ENCODE peak calls at places on chromosomes 11 and 22, in six cellular contexts. V is choroid plexus epithelial cell, U is hepatocyte, R is neural progenitor cell, J is stomach, T is skeletal muscle cell. I is an unnamed sample.

GRCh38 chr11:77052531-77052930 is 14.2 kb upstream of the CAPN5 start:
- DNase-seq in U (no peak), V (no peak), T (no peak), R (no peak), J (no peak), I (no peak)

GRCh38 chr22:46596819-46597218 is 23.4 kb upstream of the GRAMD4 start:
- DNase-seq in J (peak; percentile 97), V (no peak), T (no peak), U (peak; percentile 84), R (no peak), I (no peak)

GRCh38 chr22:45164217-45165123 is 745 bp downstream of the NUP50 start:
- DNase-seq in J (peak; percentile 34), R (peak; percentile 68), U (peak; percentile 59), V (peak; percentile 39), T (no peak), I (peak; percentile 56)

GRCh38 chr11:126992065-126992803 is 8.3 kb downstream of the KIRREL3 start:
- DNase-seq in R (no peak), U (no peak), J (no peak), T (peak; percentile 85), V (peak; percentile 18), I (peak; percentile 88)

GRCh38 chr22:37244114-37244921 is at the start of gene RAC2:
- DNase-seq in J (peak; percentile 78), R (peak; percentile 47), U (peak; percentile 64), T (no peak), V (peak; percentile 91), I (no peak)

GRCh38 chr11:17010851-17011420 is 3.3 kb downstream of the PLEKHA7 start:
- DNase-seq in V (no peak), R (no peak), U (no peak), J (no peak), T (no peak), I (no peak)

GRCh38 chr11:35316161-35316560 is 103.2 kb downstream of the SLC1A2 start:
- DNase-seq in V (peak; percentile 45), U (no peak), R (no peak), J (no peak), T (no peak), I (no peak)

GRCh38 chr11:105000797-105001196 is 22.2 kb downstream of the CASP5 start:
- DNase-seq in U (no peak), T (no peak), V (no peak), J (peak; percentile 29), R (peak; percentile 33), I (no peak)

GRCh38 chr11:17386331-17387084 is 2.0 kb downstream of the KCNJ11 start:
- DNase-seq in J (peak; percentile 80), V (peak; percentile 73), T (no peak), R (peak; percentile 69), U (peak; percentile 74), I (peak; percentile 57)

GRCh38 chr22:41028841-41029240 is 63.6 kb upstream of the EP300 start:
- DNase-seq in V (peak; percentile 97), J (no peak), T (peak; percentile 88), R (no peak), U (peak; percentile 54), I (peak; percentile 97)

GRCh38 chr22:41021039-41021654 is 70.0 kb downstream of the RBX1 start:
- DNase-seq in R (peak; percentile 10), U (peak; percentile 23), J (no peak), T (no peak), V (no peak), I (no peak)

GRCh38 chr22:41021655-41022454 is 70.5 kb upstream of the EP300 start:
- DNase-seq in V (peak; percentile 37), R (peak; percentile 76), J (peak; percentile 69), U (peak; percentile 87), T (no peak), I (peak; percentile 84)

GRCh38 chr22:41022470-41023298 is 69.7 kb upstream of the EP300 start:
- DNase-seq in V (peak; percentile 84), R (peak; percentile 91), U (peak; percentile 97), T (no peak), J (peak; percentile 94), I (peak; percentile 89)

GRCh38 chr22:41023299-41023623 is 69.1 kb upstream of the EP300 start:
- DNase-seq in U (no peak), J (no peak), V (no peak), R (peak; percentile 21), T (no peak), I (no peak)
- H3K4me3 ChIP-seq in U (no peak overlapping the region), J (no peak overlapping the region), V (no peak overlapping the region), R (peak overlapping the region; percentile 83), T (no peak overlapping the region), I (no peak overlapping the region)

GRCh38 chr22:29030016-29030617 is 31.5 kb downstream of the C22orf31 start:
- DNase-seq in R (no peak), T (peak; percentile 9), J (peak; percentile 42), V (peak; percentile 57), U (no peak), I (peak; percentile 26)
- H3K4me3 ChIP-seq in R (peak overlapping the region; percentile 62), T (peak overlapping the region; percentile 26), J (peak overlapping the region; percentile 45), V (peak overlapping the region; percentile 55), U (peak overlapping the region; percentile 16), I (no peak overlapping the region)

DNA sequence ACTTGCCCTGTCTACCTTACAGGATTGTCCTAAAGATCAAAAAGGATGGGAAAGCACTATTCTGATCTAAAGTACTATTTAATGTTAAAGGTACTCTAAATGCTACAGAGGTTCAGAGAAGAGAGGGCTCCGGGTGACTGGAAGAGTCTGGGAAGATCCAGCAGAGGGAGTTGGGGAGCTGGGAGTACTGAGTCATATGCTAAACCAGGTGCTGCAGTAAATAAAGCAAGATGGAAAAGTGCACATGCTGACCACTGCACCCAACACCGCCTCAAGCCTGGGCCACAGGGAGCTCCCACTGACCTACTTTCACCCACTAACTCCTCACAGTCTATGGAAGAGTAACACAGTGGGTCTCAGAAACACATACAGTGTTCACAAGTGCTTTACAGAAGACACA is 49.3 kb downstream of the WT1 start:
- DNase-seq in V (peak; percentile 75), U (peak; percentile 76), R (peak; percentile 65), J (no peak), T (no peak), I (peak; percentile 9)
- H3K4me3 ChIP-seq in V (no peak overlapping the region), U (no peak overlapping the region), R (no peak overlapping the region), J (no peak overlapping the region), T (no peak overlapping the region), I (no peak overlapping the region)

GRCh38 chr22:27238935-27239510 is 562.5 kb downstream of the MN1 start:
- DNase-seq in T (peak; percentile 97), J (no peak), V (peak; percentile 99), R (no peak), U (peak; percentile 88), I (peak; percentile 87)
- H3K4me3 ChIP-seq in T (no peak overlapping the region), J (no peak overlapping the region), V (no peak overlapping the region), R (no peak overlapping the region), U (no peak overlapping the region), I (no peak overlapping the region)

DNA sequence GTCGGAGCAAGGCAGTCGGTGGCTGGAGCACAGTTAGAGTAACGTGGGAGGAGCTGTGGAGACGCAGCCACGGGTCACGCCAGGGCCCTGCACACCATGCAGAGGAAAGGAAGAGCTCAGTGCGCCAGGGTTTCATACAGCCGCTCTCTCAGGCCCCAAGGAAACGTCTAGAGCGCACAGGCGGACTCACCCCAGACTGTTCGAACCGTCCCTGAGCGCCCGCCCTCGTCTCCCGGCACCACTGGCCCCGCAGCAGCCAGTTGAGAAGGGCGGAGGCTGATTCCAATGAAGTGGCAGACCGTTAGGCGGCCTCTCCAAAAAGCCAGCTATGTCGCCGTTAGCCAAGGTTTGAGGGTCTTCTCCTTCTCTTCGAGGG is 483 bp upstream of the HYLS1 start:
- DNase-seq in U (no peak), V (peak; percentile 32), J (no peak), R (no peak), T (no peak), I (no peak)
- H3K4me3 ChIP-seq in U (no peak overlapping the region), V (peak overlapping the region; percentile 98), J (peak overlapping the region; percentile 77), R (no peak overlapping the region), T (peak overlapping the region; percentile 83), I (peak overlapping the region; percentile 90)

GRCh38 chr22:48851933-48852549 is 975.6 kb downstream of the BRD1 start:
- DNase-seq in U (no peak), R (no peak), J (no peak), T (no peak), V (no peak), I (no peak)
- H3K4me3 ChIP-seq in U (no peak overlapping the region), R (no peak overlapping the region), J (no peak overlapping the region), T (no peak overlapping the region), V (no peak overlapping the region), I (no peak overlapping the region)

DNA sequence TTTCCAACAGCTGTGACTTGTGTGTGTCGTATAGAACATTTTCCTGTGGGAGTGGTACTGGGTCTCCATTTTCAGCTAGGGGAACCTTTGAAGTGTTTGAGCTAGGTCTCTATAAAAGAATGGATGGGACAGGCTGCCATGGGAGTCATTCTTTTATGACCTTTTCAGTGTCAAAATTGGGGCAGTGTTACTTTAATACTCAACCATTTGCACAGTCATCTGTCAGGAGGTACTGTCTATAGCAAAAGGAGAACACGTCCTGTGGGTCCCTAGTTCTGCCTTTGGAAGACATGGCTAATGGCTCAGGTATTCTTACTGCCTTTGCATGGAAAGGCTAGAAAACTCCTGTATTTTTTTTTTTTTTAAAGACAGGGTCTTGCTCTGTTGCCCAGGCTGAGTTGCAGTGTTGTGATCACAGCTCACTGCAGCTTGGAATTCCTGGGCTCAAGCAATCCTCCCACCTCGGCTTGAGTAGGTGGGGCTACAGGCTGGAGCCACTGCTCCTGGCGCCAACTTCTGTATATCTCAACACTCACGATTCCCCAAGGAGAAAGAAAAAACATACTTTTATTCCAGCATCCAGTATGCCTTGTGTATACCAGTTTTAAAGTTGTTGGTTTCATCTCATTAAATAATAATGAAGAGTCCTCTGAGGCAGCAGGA is 2.1 kb upstream of the ATF4 start:
- DNase-seq in J (no peak), U (no peak), V (peak; percentile 60), R (no peak), T (no peak), I (peak; percentile 10)
- H3K4me3 ChIP-seq in J (no peak overlapping the region), U (no peak overlapping the region), V (no peak overlapping the region), R (peak overlapping the region; percentile 96), T (no peak overlapping the region), I (peak overlapping the region; percentile 95)

GRCh38 chr11:728901-729491 is 18.3 kb upstream of the TALDO1 start:
- DNase-seq in V (no peak), U (no peak), R (no peak), T (no peak), J (no peak), I (no peak)
- H3K4me3 ChIP-seq in V (no peak overlapping the region), U (no peak overlapping the region), R (no peak overlapping the region), T (no peak overlapping the region), J (no peak overlapping the region), I (no peak overlapping the region)

I was measured in adipocyte.